ENCODE peak calls at places on chromosome 13, in eight cellular contexts. Z, W, I, H, M, E, Q and K are unnamed samples.

GRCh38 chr13:31045621-31046081 is 113.2 kb downstream of the TEX26 start:
- ATAC-seq in Q (peak), E (peak), Z (peak), I (peak), H (peak), M (peak), W (peak), K (peak)

GRCh38 chr13:110806636-110807035 is 93.1 kb downstream of the ING1 start:
- ATAC-seq in H (no peak), W (no peak), I (no peak), Q (no peak), E (no peak), Z (no peak), M (no peak), K (no peak)

GRCh38 chr13:114263590-114263989 is 17.8 kb upstream of the UPF3A start:
- ATAC-seq in H (no peak), I (no peak), E (no peak), Z (peak), W (peak), M (peak), Q (no peak), K (peak)

GRCh38 chr13:57326532-57326931 is 159.5 kb downstream of the PRR20E start:
- ATAC-seq in Z (peak), Q (no peak), I (no peak), H (no peak), E (no peak), M (no peak), W (peak), K (peak)

GRCh38 chr13:24625870-24626419 is 54.3 kb upstream of the ATP12A start:
- ATAC-seq in M (peak), Q (no peak), E (no peak), H (no peak), Z (peak), W (peak), I (peak), K (peak)

GRCh38 chr13:40200273-40200978 is 466.0 kb downstream of the FOXO1 start:
- ATAC-seq in I (peak), W (no peak), H (no peak), Q (no peak), Z (no peak), E (no peak), M (no peak), K (peak)

GRCh38 chr13:109684836-109685602 is 101.4 kb downstream of the IRS2 start:
- ATAC-seq in Q (peak), M (no peak), H (no peak), E (no peak), Z (peak), I (no peak), W (no peak), K (no peak)

GRCh38 chr13:95403349-95404140 is 102.3 kb upstream of the ABCC4 start:
- ATAC-seq in E (no peak), I (peak), Z (no peak), W (peak), H (peak), M (peak), Q (peak), K (peak)

GRCh38 chr13:33277946-33278345 is 7.6 kb downstream of the STARD13 start:
- ATAC-seq in I (no peak), M (no peak), Z (no peak), H (no peak), E (no peak), W (no peak), Q (no peak), K (no peak)

GRCh38 chr13:39297664-39298171 is 259.5 kb downstream of the NHLRC3 start:
- ATAC-seq in M (no peak), I (no peak), Z (no peak), E (no peak), Q (no peak), H (no peak), W (no peak), K (no peak)

GRCh38 chr13:87334176-87334575 is 337.0 kb upstream of the SLITRK5 start:
- ATAC-seq in H (no peak), M (no peak), W (no peak), Z (no peak), E (no peak), I (no peak), Q (no peak), K (no peak)

GRCh38 chr13:96474158-96474606 is 384.3 kb downstream of the HS6ST3 start:
- ATAC-seq in Z (no peak), H (no peak), W (no peak), M (no peak), Q (no peak), I (no peak), E (no peak), K (no peak)

GRCh38 chr13:40477623-40478608 is 188.5 kb downstream of the FOXO1 start:
- ATAC-seq in E (no peak), I (no peak), Q (peak), W (no peak), H (no peak), Z (no peak), M (no peak), K (no peak)